ENCODE peak calls at places on chromosome 21, in six cellular contexts. W is IMR-90, L is MM.1S, E is psoas muscle, T is bronchial epithelial cell, M is foreskin fibroblast. B is an unnamed sample.

GRCh38 chr21:33640697-33641338 is 723 bp downstream of the CRYZL1 start:
- DNase-seq in T (peak), W (peak), L (peak), E (no peak), M (no peak), B (no peak)

GRCh38 chr21:23853796-23854379 is 1753.4 kb downstream of the MRPL39 start:
- DNase-seq in W (peak), E (no peak), T (peak), M (no peak), L (peak), B (peak)

GRCh38 chr21:39051561-39051949 is 131.7 kb downstream of the PSMG1 start:
- DNase-seq in L (no peak), M (peak), W (peak), E (no peak), T (peak), B (no peak)

GRCh38 chr21:17660449-17660848 is 47.7 kb upstream of the BTG3 start:
- DNase-seq in T (peak), E (no peak), M (no peak), W (no peak), L (no peak), B (peak)

GRCh38 chr21:39077816-39078215 is 105.4 kb downstream of the PSMG1 start:
- DNase-seq in T (no peak), E (no peak), M (no peak), L (no peak), W (no peak), B (no peak)

GRCh38 chr21:39094847-39095525 is 88.3 kb downstream of the PSMG1 start:
- DNase-seq in M (no peak), T (no peak), E (no peak), L (no peak), W (peak), B (peak)

GRCh38 chr21:29326914-29327554 is 28.3 kb downstream of the BACH1 start:
- DNase-seq in W (no peak), E (peak), M (no peak), L (no peak), T (no peak), B (no peak)

GRCh38 chr21:31429500-31429899 is 85.4 kb upstream of the TIAM1 start:
- DNase-seq in T (no peak), M (no peak), E (peak), W (no peak), L (no peak), B (no peak)

GRCh38 chr21:33028759-33029511 is 3.2 kb downstream of the OLIG2 start:
- DNase-seq in W (peak), M (no peak), L (peak), E (no peak), T (no peak), B (no peak)

GRCh38 chr21:25115021-25115420 is 492.3 kb downstream of the MRPL39 start:
- DNase-seq in L (peak), E (no peak), W (peak), M (no peak), T (no peak), B (no peak)

GRCh38 chr21:32524010-32524719 is 61.2 kb downstream of the TCP10L start:
- DNase-seq in L (peak), M (peak), E (no peak), T (peak), W (peak), B (peak)

GRCh38 chr21:18661842-18662241 is 258.3 kb upstream of the TMPRSS15 start:
- DNase-seq in W (no peak), M (no peak), L (no peak), T (no peak), E (no peak), B (no peak)

GRCh38 chr21:36069713-36070573 is at the start of gene CBR1:
- DNase-seq in E (peak), W (peak), T (peak), L (peak), M (peak), B (peak)

GRCh38 chr21:39660191-39660590 is 47.5 kb downstream of the B3GALT5 start:
- DNase-seq in L (no peak), M (peak), T (no peak), W (peak), E (no peak), B (peak)

GRCh38 chr21:19878133-19878532 is 1120.1 kb upstream of the NCAM2 start:
- DNase-seq in L (no peak), M (no peak), E (no peak), W (no peak), T (no peak), B (no peak)

GRCh38 chr21:30984897-30985296 is 53.4 kb downstream of the KRTAP19-8 start:
- DNase-seq in W (no peak), E (no peak), T (no peak), L (peak), M (no peak), B (no peak)

GRCh38 chr21:23811802-23812201 is 1795.5 kb downstream of the MRPL39 start:
- DNase-seq in W (no peak), T (no peak), L (peak), E (no peak), M (no peak), B (no peak)

GRCh38 chr21:32611471-32611997 is 643 bp downstream of the CFAP298 start:
- DNase-seq in M (peak), T (peak), W (peak), E (no peak), L (peak), B (no peak)

GRCh38 chr21:33296156-33296555 is 28.6 kb upstream of the IFNAR1 start:
- DNase-seq in T (no peak), M (no peak), E (no peak), W (no peak), L (no peak), B (no peak)

GRCh38 chr21:20999567-21000169 is 1.5 kb downstream of the NCAM2 start:
- DNase-seq in W (peak), E (no peak), L (peak), T (peak), M (peak), B (peak)

GRCh38 chr21:29371464-29371863 is 72.7 kb downstream of the BACH1 start:
- DNase-seq in L (no peak), T (peak), M (no peak), E (no peak), W (no peak), B (no peak)

GRCh38 chr21:41247561-41247968 is 69.0 kb upstream of the FAM3B start:
- DNase-seq in T (peak), E (no peak), W (peak), M (no peak), L (no peak), B (peak)

GRCh38 chr21:33293811-33294216 is 27.6 kb downstream of the IL10RB start:
- DNase-seq in E (no peak), L (peak), T (peak), W (no peak), M (no peak), B (no peak)

GRCh38 chr21:32726742-32727477 is 903 bp downstream of the SYNJ1 start:
- DNase-seq in W (peak), E (no peak), T (peak), L (peak), M (no peak), B (no peak)

GRCh38 chr21:30240661-30241060 is 24.8 kb upstream of the CLDN8 start:
- DNase-seq in M (no peak), W (no peak), L (no peak), E (no peak), T (no peak), B (no peak)

GRCh38 chr21:41121785-41122415 is 46.1 kb upstream of the BACE2 start:
- DNase-seq in E (peak), M (peak), T (peak), L (peak), W (peak), B (peak)

GRCh38 chr21:46079357-46080170 is 18.3 kb upstream of the COL6A2 start:
- DNase-seq in W (peak), T (no peak), M (peak), E (peak), L (no peak), B (no peak)

GRCh38 chr21:46078322-46078981 is 19.5 kb upstream of the COL6A2 start:
- DNase-seq in M (peak), E (peak), T (no peak), W (no peak), L (no peak), B (no peak)

GRCh38 chr21:46080171-46081021 is 17.5 kb upstream of the COL6A2 start:
- DNase-seq in L (no peak), M (peak), T (no peak), W (no peak), E (peak), B (no peak)

GRCh38 chr21:46077674-46078101 is 20.2 kb upstream of the COL6A2 start:
- DNase-seq in T (no peak), E (peak), M (no peak), W (no peak), L (no peak), B (no peak)

DNA sequence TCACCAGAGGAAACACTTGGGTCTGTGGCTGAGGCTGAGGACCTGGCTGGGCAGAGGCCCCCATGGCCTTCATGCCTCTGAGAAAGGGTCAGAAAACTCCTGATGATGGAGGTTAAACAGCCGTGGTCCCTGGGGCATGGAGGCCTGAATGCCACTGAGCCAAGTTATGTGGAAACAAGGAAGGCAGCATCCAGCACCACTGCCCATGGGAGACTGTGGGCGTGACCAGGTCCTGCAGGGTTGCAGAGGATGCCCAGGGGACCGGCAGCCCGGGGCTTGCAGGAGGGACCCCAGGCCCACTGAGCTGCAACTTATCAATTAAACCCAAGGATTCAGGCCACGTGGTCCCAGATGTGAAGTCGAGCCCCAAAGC is 18.9 kb upstream of the COL6A2 start:
- DNase-seq in W (no peak), L (no peak), M (no peak), T (no peak), E (peak), B (no peak)
- H3K4me3 ChIP-seq in W (no peak), L (no peak), M (no peak), T (no peak), E (no peak), B (no peak)

GRCh38 chr21:42537106-42537742 is 23.6 kb downstream of the SLC37A1 start:
- DNase-seq in W (no peak), T (no peak), E (no peak), M (no peak), L (peak), B (no peak)
- TF ChIP-seq CTCF in W (peak), T (peak), E (no peak), M (no peak), L (peak), B (peak)

DNA sequence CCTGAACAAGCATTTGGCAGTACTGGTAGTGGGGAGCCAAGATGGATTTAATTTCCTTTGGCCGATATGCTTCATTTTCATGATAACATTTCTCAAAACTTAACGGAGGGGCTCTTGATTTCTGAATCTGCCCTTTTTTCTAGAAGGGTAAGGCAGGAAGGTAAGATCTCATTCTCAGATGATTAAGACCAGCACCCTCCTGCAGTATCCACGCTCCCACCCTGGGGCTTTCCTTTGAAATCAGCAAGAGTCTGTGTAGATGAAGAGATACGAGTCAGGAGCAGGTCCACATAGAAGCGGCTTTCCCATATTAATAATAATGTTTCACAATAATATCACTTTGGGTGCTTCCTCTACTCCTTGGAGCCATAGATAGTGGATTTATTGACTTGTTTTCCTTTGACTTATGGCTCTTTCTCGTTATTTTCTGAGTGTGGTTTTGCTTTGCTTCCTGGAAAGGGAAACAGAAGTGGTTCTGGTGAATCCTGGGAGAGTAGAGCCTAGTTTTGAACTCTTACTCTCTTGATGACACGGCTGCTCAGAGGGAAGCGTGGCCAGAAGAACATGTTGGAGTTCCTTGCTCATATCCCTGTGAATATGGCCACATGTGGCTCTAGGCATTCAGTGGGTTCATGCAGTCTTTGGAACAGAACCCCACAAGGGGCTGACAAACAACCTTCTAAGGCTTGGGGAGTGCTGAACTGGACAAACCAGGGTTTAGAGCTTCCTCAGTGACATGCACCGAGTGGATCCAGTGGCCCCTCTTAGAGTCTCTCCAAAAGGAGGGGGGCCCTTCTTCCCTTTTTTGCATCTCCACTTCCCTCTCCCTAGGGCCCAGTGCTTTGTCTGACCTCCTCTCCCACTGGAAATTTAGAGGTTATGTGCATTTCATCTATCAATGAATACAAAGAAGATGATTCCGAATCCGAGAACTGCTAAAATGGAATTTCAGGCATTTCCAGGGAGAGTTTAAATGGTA is 195.7 kb downstream of the DYRK1A start:
- DNase-seq in W (no peak), T (no peak), E (no peak), M (no peak), L (no peak), B (no peak)
- H3K4me3 ChIP-seq in W (no peak), T (no peak), E (peak), M (no peak), L (no peak), B (no peak)

GRCh38 chr21:28018213-28018612 is 974.5 kb downstream of the LTN1 start:
- DNase-seq in L (no peak), E (no peak), W (no peak), T (no peak), M (no peak), B (no peak)

GRCh38 chr21:28016571-28016970 is 976.1 kb downstream of the LTN1 start:
- DNase-seq in L (no peak), W (peak), E (no peak), T (no peak), M (no peak), B (no peak)

DNA sequence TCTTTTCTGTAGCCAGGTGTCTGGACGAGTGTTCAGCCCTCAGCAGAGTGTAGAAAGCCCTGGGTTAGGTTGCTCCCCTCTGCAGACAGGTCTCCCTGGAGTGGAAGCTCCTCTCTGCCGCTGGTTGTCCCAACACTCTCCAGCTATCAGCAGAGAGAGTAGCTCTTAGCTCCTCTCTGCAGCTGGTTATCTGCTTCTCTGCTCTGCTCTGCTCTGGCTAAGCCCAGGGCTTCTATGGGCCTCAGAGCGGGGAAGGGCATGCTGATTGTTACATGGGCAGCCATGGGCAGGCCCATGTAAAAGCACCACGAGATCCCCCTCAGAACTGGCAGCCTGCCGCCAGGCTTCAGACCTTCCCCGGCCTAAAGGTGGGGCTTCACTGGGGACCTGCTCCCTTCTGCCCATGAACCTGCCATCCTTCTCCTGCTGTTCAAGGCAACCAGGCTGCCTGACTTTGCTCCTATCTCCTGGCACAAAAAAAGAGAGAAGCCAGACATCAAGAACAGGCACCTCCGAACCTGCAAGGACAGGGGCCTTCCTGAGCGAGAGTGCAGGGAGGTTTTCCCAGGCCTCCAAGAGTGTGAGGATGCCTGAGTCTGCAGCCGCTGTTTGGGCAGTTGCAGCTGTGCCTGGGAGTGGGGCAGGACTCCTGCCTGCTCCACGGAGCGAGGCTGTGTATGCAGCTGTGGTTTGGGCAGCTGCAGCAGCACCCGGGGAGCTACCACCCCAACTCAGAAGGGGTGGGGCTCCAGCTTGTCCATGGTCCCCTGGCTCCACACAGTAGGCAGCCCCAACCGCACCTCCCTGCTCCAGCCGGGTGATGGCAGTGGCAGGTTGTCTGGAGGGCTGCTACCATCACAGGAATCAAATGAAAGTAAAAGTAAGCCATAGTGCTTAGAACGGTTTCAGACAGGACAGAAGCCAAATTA is 973.7 kb downstream of the LTN1 start:
- DNase-seq in L (peak), E (peak), W (peak), T (no peak), M (no peak), B (no peak)
- TF ChIP-seq CTCF in L (peak), E (peak), W (peak), T (no peak), M (no peak), B (no peak)

GRCh38 chr21:44370027-44370735 is 16.8 kb downstream of the TRPM2 start:
- DNase-seq in M (peak), E (no peak), L (no peak), W (peak), T (peak), B (no peak)

GRCh38 chr21:44372616-44373015 is 19.2 kb downstream of the TRPM2 start:
- DNase-seq in L (no peak), T (no peak), M (no peak), W (no peak), E (peak), B (no peak)

GRCh38 chr21:44368711-44369446 is 15.5 kb downstream of the TRPM2 start:
- DNase-seq in L (no peak), E (no peak), M (no peak), T (no peak), W (no peak), B (no peak)

GRCh38 chr21:44370771-44371410 is 17.5 kb downstream of the TRPM2 start:
- DNase-seq in E (no peak), W (no peak), T (no peak), M (no peak), L (no peak), B (no peak)

GRCh38 chr21:44371596-44371995 is 18.2 kb downstream of the TRPM2 start:
- DNase-seq in E (peak), M (no peak), W (no peak), L (no peak), T (no peak), B (no peak)
- H3K4me3 ChIP-seq in E (no peak), M (no peak), W (no peak), L (no peak), T (no peak), B (no peak)

GRCh38 chr21:34953950-34954349 is 95.2 kb downstream of the RUNX1 start:
- DNase-seq in T (no peak), M (no peak), L (no peak), E (no peak), W (no peak), B (no peak)

GRCh38 chr21:34950980-34951379 is 98.1 kb downstream of the RUNX1 start:
- DNase-seq in L (no peak), W (no peak), T (no peak), E (no peak), M (no peak), B (no peak)

GRCh38 chr21:34949045-34949444 is 100.1 kb downstream of the RUNX1 start:
- DNase-seq in E (no peak), L (no peak), M (no peak), T (no peak), W (peak), B (no peak)

GRCh38 chr21:34949499-34949898 is 99.6 kb downstream of the RUNX1 start:
- DNase-seq in T (no peak), M (no peak), L (no peak), W (no peak), E (no peak), B (no peak)

GRCh38 chr21:34952701-34953100 is 96.4 kb downstream of the RUNX1 start:
- DNase-seq in E (no peak), M (no peak), T (peak), W (no peak), L (no peak), B (no peak)
- TF ChIP-seq CTCF in E (no peak), M (no peak), T (no peak), W (no peak), L (no peak), B (no peak)

DNA sequence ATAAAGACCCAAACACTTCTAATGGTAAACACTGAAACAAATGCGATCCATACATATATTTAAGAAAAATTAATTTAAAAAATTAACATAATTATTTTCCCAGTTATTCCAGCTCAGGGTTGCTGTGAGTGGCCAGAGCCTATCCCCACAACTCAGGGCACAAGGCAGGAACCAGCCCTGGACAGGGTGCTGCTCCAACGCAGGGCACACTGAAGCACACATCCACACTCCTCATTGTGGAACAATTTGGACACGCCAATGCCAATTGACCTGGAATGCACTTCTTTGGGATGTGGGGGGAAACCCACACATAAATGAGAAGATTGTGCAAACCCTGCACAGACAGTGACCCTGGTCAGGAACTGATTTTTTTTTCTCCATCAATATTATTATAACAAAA is 23.4 kb downstream of the SAMSN1 start:
- DNase-seq in M (no peak), L (no peak), T (no peak), E (no peak), W (no peak), B (no peak)
- H3K4me3 ChIP-seq in M (no peak), L (no peak), T (no peak), E (no peak), W (no peak), B (no peak)

GRCh38 chr21:26961704-26962103 is 5.2 kb downstream of the ADAMTS5 start:
- DNase-seq in M (no peak), E (no peak), T (no peak), L (no peak), W (no peak), B (no peak)
- TF ChIP-seq CTCF in M (no peak), E (no peak), T (peak), L (no peak), W (peak), B (peak)

B was measured in astrocyte of the cerebellum.